ENCODE peak calls at places on chromosomes 16 and 17, in nine cellular contexts. One of them, this sample, is unnamed.

GRCh38 chr16:14562691-14563491 is 67.2 kb downstream of the PARN start:
- DNase-seq in breast epithelium: no peak
- DNase-seq in ascending aorta: no peak
- DNase-seq in effector memory CD4-positive, alpha-beta T cell: no peak
- DNase-seq in IMR-90: peak; percentile 26
- DNase-seq in upper lobe of left lung: peak; percentile 43
- DNase-seq in uterus: no peak
- DNase-seq in GM23248: peak; percentile 87
- DNase-seq in heart left ventricle: no peak
- DNase-seq in this sample: peak; percentile 51

GRCh38 chr17:63445571-63446217 is 412 bp downstream of the CYB561 start:
- DNase-seq in uterus: no peak
- DNase-seq in effector memory CD4-positive, alpha-beta T cell: peak; percentile 83
- DNase-seq in heart left ventricle: no peak
- DNase-seq in ascending aorta: no peak
- DNase-seq in IMR-90: no peak
- DNase-seq in GM23248: peak; percentile 84
- DNase-seq in upper lobe of left lung: peak; percentile 65
- DNase-seq in breast epithelium: no peak
- DNase-seq in this sample: no peak

GRCh38 chr16:50842013-50842505 is 100.2 kb downstream of the CYLD start:
- DNase-seq in upper lobe of left lung: no peak
- DNase-seq in GM23248: no peak
- DNase-seq in breast epithelium: no peak
- DNase-seq in effector memory CD4-positive, alpha-beta T cell: no peak
- DNase-seq in ascending aorta: no peak
- DNase-seq in IMR-90: no peak
- DNase-seq in uterus: no peak
- DNase-seq in heart left ventricle: no peak
- DNase-seq in this sample: no peak

GRCh38 chr17:35295686-35296085 is 52.8 kb downstream of the SLFN5 start:
- DNase-seq in ascending aorta: no peak
- DNase-seq in uterus: no peak
- DNase-seq in breast epithelium: no peak
- DNase-seq in effector memory CD4-positive, alpha-beta T cell: no peak
- DNase-seq in GM23248: peak; percentile 64
- DNase-seq in IMR-90: no peak
- DNase-seq in upper lobe of left lung: no peak
- DNase-seq in heart left ventricle: no peak
- DNase-seq in this sample: no peak

GRCh38 chr17:20961551-20961950 is 81.3 kb downstream of the USP22 start:
- DNase-seq in GM23248: no peak
- DNase-seq in effector memory CD4-positive, alpha-beta T cell: no peak
- DNase-seq in ascending aorta: no peak
- DNase-seq in heart left ventricle: no peak
- DNase-seq in breast epithelium: no peak
- DNase-seq in uterus: no peak
- DNase-seq in upper lobe of left lung: no peak
- DNase-seq in IMR-90: no peak
- DNase-seq in this sample: no peak

GRCh38 chr17:7442142-7442541 is 2.7 kb upstream of the CHRNB1 start:
- DNase-seq in breast epithelium: no peak
- DNase-seq in uterus: no peak
- DNase-seq in GM23248: no peak
- DNase-seq in heart left ventricle: no peak
- DNase-seq in ascending aorta: no peak
- DNase-seq in IMR-90: no peak
- DNase-seq in effector memory CD4-positive, alpha-beta T cell: no peak
- DNase-seq in upper lobe of left lung: no peak
- DNase-seq in this sample: no peak

GRCh38 chr16:49332589-49333267 is 40.9 kb upstream of the C16orf78 start:
- DNase-seq in uterus: no peak
- DNase-seq in heart left ventricle: no peak
- DNase-seq in effector memory CD4-positive, alpha-beta T cell: no peak
- DNase-seq in breast epithelium: no peak
- DNase-seq in GM23248: no peak
- DNase-seq in IMR-90: no peak
- DNase-seq in upper lobe of left lung: no peak
- DNase-seq in ascending aorta: no peak
- DNase-seq in this sample: no peak

GRCh38 chr16:74743045-74743667 is 31.5 kb downstream of the FA2H start:
- DNase-seq in heart left ventricle: no peak
- DNase-seq in GM23248: no peak
- DNase-seq in effector memory CD4-positive, alpha-beta T cell: no peak
- DNase-seq in upper lobe of left lung: no peak
- DNase-seq in IMR-90: no peak
- DNase-seq in uterus: no peak
- DNase-seq in breast epithelium: no peak
- DNase-seq in ascending aorta: no peak
- DNase-seq in this sample: no peak

GRCh38 chr17:70225272-70225671 is 55.9 kb downstream of the KCNJ2 start:
- DNase-seq in effector memory CD4-positive, alpha-beta T cell: no peak
- DNase-seq in GM23248: no peak
- DNase-seq in heart left ventricle: no peak
- DNase-seq in breast epithelium: no peak
- DNase-seq in uterus: no peak
- DNase-seq in upper lobe of left lung: no peak
- DNase-seq in ascending aorta: no peak
- DNase-seq in IMR-90: no peak
- DNase-seq in this sample: no peak

GRCh38 chr16:1494129-1494640 is 1.0 kb downstream of the TELO2 start:
- DNase-seq in ascending aorta: peak; percentile 80
- DNase-seq in IMR-90: peak; percentile 69
- DNase-seq in uterus: no peak
- DNase-seq in GM23248: peak; percentile 92
- DNase-seq in effector memory CD4-positive, alpha-beta T cell: no peak
- DNase-seq in breast epithelium: no peak
- DNase-seq in heart left ventricle: peak; percentile 84
- DNase-seq in upper lobe of left lung: peak; percentile 44
- DNase-seq in this sample: peak; percentile 75

GRCh38 chr16:57383276-57384247 is 11.3 kb downstream of the CX3CL1 start:
- DNase-seq in breast epithelium: no peak
- DNase-seq in ascending aorta: peak; percentile 77
- DNase-seq in uterus: no peak
- DNase-seq in IMR-90: peak; percentile 36
- DNase-seq in upper lobe of left lung: no peak
- DNase-seq in GM23248: peak; percentile 43
- DNase-seq in heart left ventricle: no peak
- DNase-seq in effector memory CD4-positive, alpha-beta T cell: no peak
- DNase-seq in this sample: no peak

GRCh38 chr16:35910409-35910808 is 2451.0 kb downstream of the TP53TG3F start:
- DNase-seq in GM23248: no peak
- DNase-seq in heart left ventricle: no peak
- DNase-seq in uterus: no peak
- DNase-seq in upper lobe of left lung: no peak
- DNase-seq in effector memory CD4-positive, alpha-beta T cell: no peak
- DNase-seq in breast epithelium: no peak
- DNase-seq in ascending aorta: no peak
- DNase-seq in IMR-90: no peak
- DNase-seq in this sample: no peak

GRCh38 chr16:12781777-12782176 is 21.9 kb downstream of the CPPED1 start:
- DNase-seq in effector memory CD4-positive, alpha-beta T cell: no peak
- DNase-seq in GM23248: no peak
- DNase-seq in heart left ventricle: no peak
- DNase-seq in uterus: no peak
- DNase-seq in ascending aorta: no peak
- DNase-seq in upper lobe of left lung: no peak
- DNase-seq in breast epithelium: no peak
- DNase-seq in IMR-90: no peak
- DNase-seq in this sample: no peak

GRCh38 chr17:31802502-31802901 is 56.5 kb downstream of the COPRS start:
- DNase-seq in IMR-90: no peak
- DNase-seq in effector memory CD4-positive, alpha-beta T cell: no peak
- DNase-seq in uterus: no peak
- DNase-seq in heart left ventricle: no peak
- DNase-seq in ascending aorta: no peak
- DNase-seq in breast epithelium: no peak
- DNase-seq in GM23248: no peak
- DNase-seq in upper lobe of left lung: peak; percentile 29
- DNase-seq in this sample: no peak

GRCh38 chr16:81634380-81635121 is 144.5 kb upstream of the PLCG2 start:
- DNase-seq in breast epithelium: no peak
- DNase-seq in heart left ventricle: peak; percentile 11
- DNase-seq in uterus: peak; percentile 43
- DNase-seq in ascending aorta: no peak
- DNase-seq in upper lobe of left lung: no peak
- DNase-seq in GM23248: no peak
- DNase-seq in IMR-90: peak; percentile 73
- DNase-seq in effector memory CD4-positive, alpha-beta T cell: no peak
- DNase-seq in this sample: no peak

GRCh38 chr17:81386646-81387234 is 8.5 kb upstream of the BAHCC1 start:
- DNase-seq in effector memory CD4-positive, alpha-beta T cell: no peak
- DNase-seq in ascending aorta: no peak
- DNase-seq in GM23248: no peak
- DNase-seq in IMR-90: no peak
- DNase-seq in heart left ventricle: peak; percentile 81
- DNase-seq in breast epithelium: no peak
- DNase-seq in upper lobe of left lung: no peak
- DNase-seq in uterus: peak; percentile 62
- DNase-seq in this sample: peak; percentile 83

GRCh38 chr16:52549011-52549692 is 2.2 kb upstream of the TOX3 start:
- DNase-seq in IMR-90: no peak
- DNase-seq in upper lobe of left lung: no peak
- DNase-seq in heart left ventricle: no peak
- DNase-seq in effector memory CD4-positive, alpha-beta T cell: no peak
- DNase-seq in GM23248: no peak
- DNase-seq in ascending aorta: no peak
- DNase-seq in uterus: no peak
- DNase-seq in breast epithelium: no peak
- DNase-seq in this sample: no peak

GRCh38 chr17:80009391-80010282 is 26.0 kb downstream of the TBC1D16 start:
- DNase-seq in effector memory CD4-positive, alpha-beta T cell: no peak
- DNase-seq in upper lobe of left lung: no peak
- DNase-seq in heart left ventricle: no peak
- DNase-seq in GM23248: no peak
- DNase-seq in ascending aorta: no peak
- DNase-seq in breast epithelium: no peak
- DNase-seq in IMR-90: no peak
- DNase-seq in uterus: no peak
- DNase-seq in this sample: peak; percentile 50

GRCh38 chr16:12188674-12189249 is 212.2 kb downstream of the SNX29 start:
- DNase-seq in heart left ventricle: no peak
- DNase-seq in breast epithelium: no peak
- DNase-seq in effector memory CD4-positive, alpha-beta T cell: no peak
- DNase-seq in IMR-90: no peak
- DNase-seq in upper lobe of left lung: no peak
- DNase-seq in uterus: no peak
- DNase-seq in ascending aorta: no peak
- DNase-seq in GM23248: peak; percentile 76
- DNase-seq in this sample: no peak

GRCh38 chr17:74190154-74190553 is 13.3 kb upstream of the RPL38 start:
- DNase-seq in GM23248: peak; percentile 68
- DNase-seq in uterus: no peak
- DNase-seq in breast epithelium: no peak
- DNase-seq in heart left ventricle: no peak
- DNase-seq in IMR-90: peak; percentile 61
- DNase-seq in ascending aorta: no peak
- DNase-seq in upper lobe of left lung: no peak
- DNase-seq in effector memory CD4-positive, alpha-beta T cell: no peak
- DNase-seq in this sample: no peak
- H3K4me1 ChIP-seq in GM23248: no peaks in the 10 kb centered on the region
- H3K4me1 ChIP-seq in uterus: no peaks in the 10 kb centered on the region
- H3K4me1 ChIP-seq in breast epithelium: no peaks in the 10 kb centered on the region
- H3K4me1 ChIP-seq in heart left ventricle: no peaks in the 10 kb centered on the region
- H3K4me1 ChIP-seq in IMR-90: no peaks in the 10 kb centered on the region
- H3K4me1 ChIP-seq in ascending aorta: no peaks in the 10 kb centered on the region
- H3K4me1 ChIP-seq in upper lobe of left lung: no peaks in the 10 kb centered on the region
- H3K4me1 ChIP-seq in effector memory CD4-positive, alpha-beta T cell: no peaks in the 10 kb centered on the region
- H3K4me1 ChIP-seq in this sample: no peaks in the 10 kb centered on the region

DNA sequence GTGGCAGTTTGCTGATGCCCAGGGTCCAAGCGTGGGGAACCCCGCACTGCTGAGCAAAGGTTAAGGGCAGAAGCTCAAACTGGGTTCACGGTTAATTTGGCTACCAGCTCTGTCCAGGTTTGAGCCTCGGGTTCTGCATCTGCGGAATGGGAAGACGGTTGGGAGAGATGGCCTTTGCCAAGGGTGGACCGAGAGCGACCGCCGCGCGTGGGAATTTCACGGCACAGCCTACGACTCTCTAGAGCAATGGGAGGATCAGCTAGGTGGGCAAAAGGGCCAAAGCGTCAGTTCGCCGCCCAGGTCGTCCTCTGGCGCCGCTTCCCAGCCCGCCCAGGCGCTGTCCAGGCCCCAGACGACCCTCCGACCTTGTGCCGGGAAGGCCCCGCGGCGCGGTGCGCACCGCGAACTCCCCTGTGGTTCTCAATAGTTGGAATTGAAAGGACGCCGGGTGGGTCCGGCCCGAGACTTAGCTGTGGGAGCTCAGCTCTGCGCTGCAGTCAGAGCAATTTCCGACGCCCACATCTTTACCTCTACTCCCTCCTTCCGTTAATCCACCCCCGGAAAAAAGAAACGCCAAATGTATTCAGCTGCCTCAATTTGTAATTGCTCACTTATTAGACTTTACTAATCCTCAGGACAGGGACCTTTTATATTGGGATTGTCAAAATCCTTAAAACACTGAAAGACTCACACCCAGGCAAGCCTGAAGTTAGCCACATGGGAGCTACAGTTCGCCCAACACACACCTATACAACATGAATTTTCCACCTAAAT is 2.5 kb upstream of the HS3ST3B1 start:
- DNase-seq in upper lobe of left lung: no peak
- DNase-seq in GM23248: peak; percentile 52
- DNase-seq in breast epithelium: no peak
- DNase-seq in heart left ventricle: no peak
- DNase-seq in effector memory CD4-positive, alpha-beta T cell: no peak
- DNase-seq in ascending aorta: no peak
- DNase-seq in uterus: no peak
- DNase-seq in IMR-90: no peak
- DNase-seq in this sample: no peak
- H3K27me3 ChIP-seq in upper lobe of left lung: peaks cover 38% of the 10 kb centered on the region
- H3K27me3 ChIP-seq in GM23248: no peaks in the 10 kb centered on the region
- H3K27me3 ChIP-seq in breast epithelium: peaks cover 51% of the 10 kb centered on the region
- H3K27me3 ChIP-seq in heart left ventricle: peaks cover 83% of the 10 kb centered on the region
- H3K27me3 ChIP-seq in effector memory CD4-positive, alpha-beta T cell: peaks cover 29% of the 10 kb centered on the region
- H3K27me3 ChIP-seq in ascending aorta: peaks cover 18% of the 10 kb centered on the region
- H3K27me3 ChIP-seq in uterus: peaks cover 6% of the 10 kb centered on the region
- H3K27me3 ChIP-seq in IMR-90: peaks cover 3% of the 10 kb centered on the region
- H3K27me3 ChIP-seq in this sample: peaks cover 32% of the 10 kb centered on the region

GRCh38 chr16:85004587-85005205 is 6.6 kb downstream of the ZDHHC7 start:
- DNase-seq in upper lobe of left lung: peak; percentile 67
- DNase-seq in uterus: peak; percentile 69
- DNase-seq in ascending aorta: peak; percentile 83
- DNase-seq in GM23248: peak; percentile 90
- DNase-seq in breast epithelium: no peak
- DNase-seq in IMR-90: peak; percentile 95
- DNase-seq in heart left ventricle: no peak
- DNase-seq in effector memory CD4-positive, alpha-beta T cell: no peak
- DNase-seq in this sample: no peak
- H3K4me3 ChIP-seq in upper lobe of left lung: no peak overlapping the region
- H3K4me3 ChIP-seq in uterus: no peak overlapping the region
- H3K4me3 ChIP-seq in ascending aorta: peak overlapping the region; percentile 44
- H3K4me3 ChIP-seq in GM23248: peak overlapping the region; percentile 63
- H3K4me3 ChIP-seq in breast epithelium: no peak overlapping the region
- H3K4me3 ChIP-seq in IMR-90: no peak overlapping the region
- H3K4me3 ChIP-seq in heart left ventricle: no peak overlapping the region
- H3K4me3 ChIP-seq in effector memory CD4-positive, alpha-beta T cell: no peak overlapping the region
- H3K4me3 ChIP-seq in this sample: no peak overlapping the region

DNA sequence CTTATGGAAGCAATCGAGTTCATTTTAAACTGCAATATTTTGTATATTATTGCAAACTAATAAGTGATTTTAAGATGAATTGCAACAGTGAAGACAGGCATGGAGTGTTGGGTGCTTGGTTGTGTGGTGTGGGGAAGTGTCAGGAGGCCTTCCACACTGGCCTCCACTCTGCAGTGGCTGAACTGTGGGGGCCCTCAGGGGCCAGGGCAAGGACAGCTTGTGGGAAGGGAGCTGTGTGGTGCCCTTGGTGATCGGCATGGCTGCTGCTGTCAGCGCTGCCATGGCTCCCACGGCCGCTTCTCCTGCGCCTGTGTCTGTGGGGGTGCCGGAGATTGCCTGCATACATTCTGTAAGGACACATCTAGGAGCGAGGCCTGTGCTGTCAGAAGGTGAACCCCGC is 19.2 kb downstream of the TCF25 start:
- DNase-seq in GM23248: no peak
- DNase-seq in upper lobe of left lung: no peak
- DNase-seq in uterus: no peak
- DNase-seq in effector memory CD4-positive, alpha-beta T cell: no peak
- DNase-seq in heart left ventricle: no peak
- DNase-seq in breast epithelium: no peak
- DNase-seq in ascending aorta: no peak
- DNase-seq in IMR-90: no peak
- DNase-seq in this sample: no peak
- H3K4me1 ChIP-seq in GM23248: no peaks in the 10 kb centered on the region
- H3K4me1 ChIP-seq in upper lobe of left lung: no peaks in the 10 kb centered on the region
- H3K4me1 ChIP-seq in uterus: no peaks in the 10 kb centered on the region
- H3K4me1 ChIP-seq in effector memory CD4-positive, alpha-beta T cell: no peaks in the 10 kb centered on the region
- H3K4me1 ChIP-seq in heart left ventricle: no peaks in the 10 kb centered on the region
- H3K4me1 ChIP-seq in breast epithelium: no peaks in the 10 kb centered on the region
- H3K4me1 ChIP-seq in ascending aorta: no peaks in the 10 kb centered on the region
- H3K4me1 ChIP-seq in IMR-90: no peaks in the 10 kb centered on the region
- H3K4me1 ChIP-seq in this sample: no peaks in the 10 kb centered on the region